ENCODE peak calls at places on chromosomes 5 and 9, in nine cellular contexts. N, W, A, H, O, E, R, V and X are unnamed samples.

GRCh38 chr5:96087939-96088338 is 126.3 kb upstream of the ELL2 start:
- DNase-seq in N (no peak), W (no peak), A (no peak), H (no peak), O (no peak), E (no peak), R (no peak), V (no peak), X (no peak)

GRCh38 chr5:148996270-148996669 is 66.6 kb downstream of the SH3TC2 start:
- DNase-seq in N (no peak), W (no peak), A (no peak), H (no peak), O (no peak), E (no peak), R (no peak), V (no peak), X (no peak)

GRCh38 chr5:132673939-132674630 is at the start of gene IL4:
- DNase-seq in N (no peak), W (no peak), A (no peak), H (no peak), O (no peak), E (no peak), R (no peak), V (no peak), X (no peak)

GRCh38 chr5:169149317-169149716 is 151.6 kb downstream of the SLIT3 start:
- DNase-seq in N (no peak), W (peak; percentile 30), A (no peak), H (no peak), O (no peak), E (no peak), R (no peak), V (no peak), X (peak; percentile 11)

GRCh38 chr9:4514252-4515128 is 24.2 kb downstream of the SLC1A1 start:
- DNase-seq in N (no peak), W (no peak), A (no peak), H (no peak), O (no peak), E (no peak), R (no peak), V (no peak), X (no peak)

GRCh38 chr5:7815757-7816534 is 35.0 kb downstream of the CFAP90 start:
- DNase-seq in N (peak; percentile 15), W (peak; percentile 67), A (peak; percentile 85), H (peak; percentile 86), O (peak; percentile 39), E (peak; percentile 66), R (peak; percentile 31), V (peak; percentile 34), X (peak; percentile 15)

GRCh38 chr9:35994959-35995358 is 37.0 kb upstream of the OR2S2 start:
- DNase-seq in N (no peak), W (no peak), A (no peak), H (no peak), O (no peak), E (no peak), R (no peak), V (no peak), X (no peak)

GRCh38 chr5:109411627-109412026 is 1.9 kb upstream of the PJA2 start:
- DNase-seq in N (peak; percentile 97), W (peak; percentile 24), A (no peak), H (no peak), O (peak; percentile 33), E (peak; percentile 7), R (no peak), V (no peak), X (no peak)

GRCh38 chr9:9904021-9904420 is 708.8 kb downstream of the PTPRD start:
- DNase-seq in N (no peak), W (no peak), A (no peak), H (no peak), O (no peak), E (no peak), R (no peak), V (no peak), X (no peak)

GRCh38 chr9:94697972-94698581 is 28.4 kb upstream of the AOPEP start:
- DNase-seq in N (peak; percentile 63), W (no peak), A (no peak), H (no peak), O (no peak), E (no peak), R (no peak), V (no peak), X (no peak)

GRCh38 chr5:78633710-78634109 is 14.9 kb downstream of the LHFPL2 start:
- DNase-seq in N (no peak), W (no peak), A (no peak), H (no peak), O (no peak), E (no peak), R (no peak), V (no peak), X (no peak)

GRCh38 chr9:100099722-100100042 is 639 bp downstream of the INVS start:
- DNase-seq in N (no peak), W (no peak), A (no peak), H (peak; percentile 47), O (no peak), E (no peak), R (no peak), V (peak; percentile 20), X (no peak)

GRCh38 chr9:6944093-6944551 is 186.3 kb downstream of the KDM4C start:
- DNase-seq in N (peak; percentile 71), W (no peak), A (no peak), H (no peak), O (no peak), E (no peak), R (no peak), V (no peak), X (no peak)

GRCh38 chr9:14347408-14348224 is 33.7 kb upstream of the NFIB start:
- DNase-seq in N (peak; percentile 28), W (peak; percentile 68), A (no peak), H (peak; percentile 74), O (no peak), E (no peak), R (no peak), V (peak; percentile 76), X (no peak)
- H3K4me3 ChIP-seq in N (peak overlapping the region; percentile 46), W (peak overlapping the region; percentile 55), A (peak overlapping the region; percentile 46), H (peak overlapping the region; percentile 71), O (no peak overlapping the region), E (no peak overlapping the region), R (no peak overlapping the region), V (peak overlapping the region; percentile 55), X (no peak overlapping the region)

DNA sequence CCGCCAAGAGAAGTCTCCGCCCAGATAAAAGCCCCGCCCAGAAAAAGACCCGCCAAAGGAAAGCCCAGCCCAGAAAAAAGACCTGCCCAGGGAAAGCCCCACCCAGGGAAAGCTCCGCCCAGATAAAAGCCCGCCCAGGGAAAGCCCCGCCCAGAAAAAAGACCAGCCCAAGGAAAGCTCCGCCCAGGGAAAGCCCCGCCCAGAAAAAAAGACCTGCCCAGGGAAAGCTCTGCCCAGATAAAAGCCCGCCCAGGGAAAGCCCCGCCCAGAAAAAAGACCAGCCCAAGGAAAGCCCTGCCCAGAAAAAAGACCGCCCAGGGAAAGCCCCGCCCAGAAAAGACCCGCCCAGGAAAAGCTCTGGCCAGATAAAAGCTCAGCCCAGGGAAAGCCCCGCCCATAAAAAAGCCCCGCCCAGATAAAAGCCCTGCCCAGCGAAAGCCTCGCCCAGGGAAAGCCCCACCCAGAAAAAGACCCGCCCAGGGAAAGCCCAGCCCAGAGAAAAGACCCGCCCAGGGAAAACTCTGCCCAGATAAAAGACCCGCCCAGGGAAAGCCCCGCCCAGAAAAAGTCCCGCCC is 11.6 kb downstream of the GRIN1 start:
- DNase-seq in N (no peak), W (peak; percentile 87), A (peak; percentile 67), H (no peak), O (no peak), E (peak; percentile 90), R (no peak), V (no peak), X (peak; percentile 61)
- H3K4me3 ChIP-seq in N (no peak overlapping the region), W (no peak overlapping the region), A (no peak overlapping the region), H (no peak overlapping the region), O (no peak overlapping the region), E (no peak overlapping the region), R (no peak overlapping the region), V (no peak overlapping the region), X (no peak overlapping the region)

GRCh38 chr9:695252-695651 is 146.2 kb upstream of the DMRT1 start:
- DNase-seq in N (no peak), W (no peak), A (no peak), H (no peak), O (no peak), E (no peak), R (no peak), V (no peak), X (no peak)

GRCh38 chr9:696332-697090 is 145.0 kb upstream of the DMRT1 start:
- DNase-seq in N (peak; percentile 69), W (peak; percentile 47), A (no peak), H (no peak), O (no peak), E (no peak), R (no peak), V (peak; percentile 55), X (no peak)

GRCh38 chr9:693460-694390 is 147.8 kb upstream of the DMRT1 start:
- DNase-seq in N (no peak), W (no peak), A (no peak), H (peak; percentile 37), O (no peak), E (no peak), R (no peak), V (no peak), X (no peak)

GRCh38 chr9:692636-693459 is 148.6 kb upstream of the DMRT1 start:
- DNase-seq in N (no peak), W (no peak), A (no peak), H (no peak), O (no peak), E (no peak), R (no peak), V (no peak), X (no peak)

GRCh38 chr9:694499-695154 is 146.9 kb upstream of the DMRT1 start:
- DNase-seq in N (peak; percentile 99), W (peak; percentile 72), A (no peak), H (peak; percentile 59), O (no peak), E (no peak), R (no peak), V (no peak), X (no peak)
- H3K4me3 ChIP-seq in N (no peak overlapping the region), W (peak overlapping the region; percentile 16), A (peak overlapping the region; percentile 8), H (peak overlapping the region; percentile 70), O (no peak overlapping the region), E (no peak overlapping the region), R (no peak overlapping the region), V (peak overlapping the region; percentile 24), X (no peak overlapping the region)

GRCh38 chr9:69653261-69653660 is 18.9 kb downstream of the APBA1 start:
- DNase-seq in N (no peak), W (no peak), A (no peak), H (no peak), O (no peak), E (no peak), R (no peak), V (no peak), X (no peak)

GRCh38 chr9:69649566-69650260 is 22.5 kb downstream of the APBA1 start:
- DNase-seq in N (no peak), W (no peak), A (no peak), H (no peak), O (no peak), E (no peak), R (no peak), V (no peak), X (no peak)

GRCh38 chr9:69645488-69645887 is 26.7 kb downstream of the APBA1 start:
- DNase-seq in N (peak; percentile 59), W (no peak), A (peak; percentile 79), H (no peak), O (no peak), E (no peak), R (no peak), V (peak; percentile 79), X (no peak)

GRCh38 chr9:69643098-69643497 is 29.1 kb downstream of the APBA1 start:
- DNase-seq in N (no peak), W (no peak), A (no peak), H (no peak), O (no peak), E (no peak), R (no peak), V (no peak), X (no peak)

GRCh38 chr9:69647804-69648203 is 24.4 kb downstream of the APBA1 start:
- DNase-seq in N (no peak), W (no peak), A (no peak), H (no peak), O (no peak), E (no peak), R (no peak), V (no peak), X (no peak)
- H3K4me3 ChIP-seq in N (no peak overlapping the region), W (no peak overlapping the region), A (no peak overlapping the region), H (no peak overlapping the region), O (no peak overlapping the region), E (no peak overlapping the region), R (no peak overlapping the region), V (no peak overlapping the region), X (no peak overlapping the region)